ENCODE peak calls at places on chromosomes 11 and 22, in four cellular contexts. H is HepG2, S is GM12878, U is K562. I is an unnamed sample.

GRCh38 chr11:9780929-9781328 is 117.1 kb downstream of the SWAP70 start:
- DNase-seq in S (no peak), U (no peak), H (no peak), I (no peak)

GRCh38 chr11:34149786-34150185 is 44.4 kb downstream of the NAT10 start:
- DNase-seq in H (no peak), U (peak; percentile 52), S (no peak), I (peak; percentile 79)

GRCh38 chr11:66318576-66318970 is 1.7 kb upstream of the CD248 start:
- DNase-seq in S (no peak), H (no peak), U (no peak), I (no peak)

GRCh38 chr22:39353346-39353745 is 3.6 kb downstream of the SYNGR1 start:
- DNase-seq in U (no peak), S (no peak), H (no peak), I (no peak)

GRCh38 chr22:19057999-19058491 is 64.2 kb downstream of the DGCR2 start:
- DNase-seq in S (no peak), H (no peak), U (no peak), I (no peak)

GRCh38 chr22:20316844-20317401 is 2.9 kb downstream of the DGCR6L start:
- DNase-seq in H (no peak), U (no peak), S (no peak), I (no peak)

GRCh38 chr11:121426476-121427454 is 25.3 kb upstream of the SORL1 start:
- DNase-seq in H (no peak), S (no peak), U (peak; percentile 42), I (peak; percentile 87)

GRCh38 chr11:14422052-14422813 is 63.2 kb upstream of the RRAS2 start:
- DNase-seq in U (peak; percentile 69), H (peak; percentile 82), S (no peak), I (peak; percentile 69)

GRCh38 chr11:15927866-15928217 is 428.5 kb downstream of the SOX6 start:
- DNase-seq in U (no peak), H (no peak), S (no peak), I (no peak)

GRCh38 chr11:29432719-29433325 is 584.0 kb downstream of the KCNA4 start:
- DNase-seq in H (peak; percentile 2), S (no peak), U (peak; percentile 5), I (peak; percentile 14)

GRCh38 chr11:28763876-28764275 is 655.7 kb downstream of the METTL15 start:
- DNase-seq in H (no peak), U (no peak), S (no peak), I (no peak)

GRCh38 chr11:955154-956049 is 29.7 kb downstream of the AP2A2 start:
- DNase-seq in S (no peak), U (no peak), H (no peak), I (peak; percentile 58)

GRCh38 chr11:82523141-82523540 is 210.5 kb downstream of the FAM181B start:
- DNase-seq in H (no peak), U (no peak), S (no peak), I (no peak)

GRCh38 chr11:125091247-125091876 is 20.1 kb downstream of the TMEM218 start:
- DNase-seq in U (peak; percentile 72), H (peak; percentile 47), S (no peak), I (peak; percentile 90)

GRCh38 chr11:83156150-83156995 is 558 bp upstream of the PCF11 start:
- DNase-seq in H (peak; percentile 100), U (peak; percentile 97), S (peak; percentile 100), I (peak; percentile 93)

GRCh38 chr11:27673979-27674663 is 26.1 kb downstream of the BDNF start:
- DNase-seq in H (no peak), S (no peak), U (no peak), I (peak; percentile 45)

GRCh38 chr11:27678242-27678641 is 22.0 kb downstream of the BDNF start:
- DNase-seq in S (no peak), U (no peak), H (no peak), I (no peak)

GRCh38 chr11:27677108-27677507 is 23.1 kb downstream of the BDNF start:
- DNase-seq in H (no peak), U (no peak), S (no peak), I (no peak)

GRCh38 chr11:27672836-27673464 is 27.3 kb downstream of the BDNF start:
- DNase-seq in U (no peak), H (no peak), S (no peak), I (no peak)
- TF ChIP-seq NFIC in U (no peak), H (no peak), S (no peak), I (no peak)

GRCh38 chr11:35275808-35276170 is 136.8 kb downstream of the CD44 start:
- DNase-seq in S (no peak), H (no peak), U (no peak), I (no peak)

GRCh38 chr11:35274909-35275807 is 136.2 kb downstream of the CD44 start:
- DNase-seq in H (peak; percentile 3), U (no peak), S (no peak), I (no peak)

GRCh38 chr11:35271031-35271430 is 132.1 kb downstream of the CD44 start:
- DNase-seq in U (no peak), H (no peak), S (no peak), I (no peak)

GRCh38 chr11:35270342-35270741 is 131.4 kb downstream of the CD44 start:
- DNase-seq in U (no peak), S (no peak), H (no peak), I (no peak)

GRCh38 chr11:35272391-35272821 is 133.4 kb downstream of the CD44 start:
- DNase-seq in U (no peak), S (peak; percentile 95), H (no peak), I (no peak)
- TF ChIP-seq TAF1 in U (no peak), S (no peak), H (no peak), I (no peak)

DNA sequence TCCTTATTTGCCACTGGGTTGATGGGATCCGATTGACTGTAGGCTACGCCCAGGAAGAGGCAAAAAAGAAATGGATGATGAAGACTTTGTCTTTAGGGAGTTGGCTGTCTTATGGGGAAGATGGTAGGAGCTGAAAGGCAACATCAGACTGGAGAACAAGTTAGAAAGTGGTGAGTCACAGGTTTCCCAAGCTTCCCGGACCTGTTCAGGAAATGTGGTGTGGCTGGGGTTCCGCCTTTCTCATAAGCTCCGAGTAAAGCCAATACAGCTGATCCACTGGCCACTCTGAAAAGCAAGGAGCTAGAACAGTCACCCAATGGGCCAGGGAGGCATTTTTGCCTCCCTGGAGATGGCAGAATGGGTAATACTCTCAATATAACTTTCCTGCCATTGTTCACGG is 194.5 kb downstream of the SNX19 start:
- DNase-seq in H (no peak), U (no peak), S (no peak), I (no peak)
- TF ChIP-seq NFIC in H (no peak), U (no peak), S (no peak), I (no peak)

GRCh38 chr11:116500002-116500832 is 272.6 kb downstream of the BUD13 start:
- DNase-seq in S (no peak), H (no peak), U (no peak), I (peak; percentile 84)

GRCh38 chr11:116498161-116498560 is 274.6 kb downstream of the BUD13 start:
- DNase-seq in S (no peak), H (no peak), U (no peak), I (no peak)

GRCh38 chr11:116501728-116502127 is 271.1 kb downstream of the BUD13 start:
- DNase-seq in S (no peak), H (no peak), U (no peak), I (no peak)

GRCh38 chr11:116500833-116501622 is 271.8 kb downstream of the BUD13 start:
- DNase-seq in U (no peak), H (no peak), S (no peak), I (peak; percentile 88)

DNA sequence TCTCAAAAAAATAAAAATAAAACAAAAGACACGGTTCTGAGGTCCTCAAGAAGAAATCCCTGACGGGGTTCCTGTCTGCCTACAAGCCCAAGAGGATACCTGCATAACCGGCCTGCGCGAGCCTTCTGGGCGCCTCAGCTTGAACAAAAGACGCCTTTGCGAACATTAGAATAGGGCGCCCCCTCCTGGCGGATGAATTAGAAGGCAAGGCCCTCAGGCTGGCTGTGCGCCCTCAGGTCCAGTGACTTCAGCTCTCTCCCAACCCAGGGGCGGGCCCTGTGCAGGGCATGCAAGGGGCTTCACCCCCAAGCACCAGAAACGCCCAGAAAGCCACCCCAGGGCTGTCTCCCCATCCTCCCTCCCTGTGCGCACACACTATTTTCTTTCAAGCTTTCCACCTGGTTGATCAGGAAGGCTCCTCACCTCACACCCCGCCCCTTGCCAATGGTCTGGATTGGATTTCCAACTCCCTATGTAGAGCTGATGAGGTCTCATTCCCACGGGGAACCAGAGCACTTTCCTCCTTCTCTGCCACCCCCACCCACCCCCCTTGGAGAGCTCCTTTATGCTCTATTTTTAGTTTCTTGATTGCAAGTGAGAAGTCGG is 273.3 kb downstream of the BUD13 start:
- DNase-seq in S (no peak), U (peak; percentile 72), H (peak; percentile 78), I (peak; percentile 67)
- TF ChIP-seq TAF1 in S (no peak), U (no peak), H (no peak), I (no peak)

GRCh38 chr11:8033791-8034585 is 46.9 kb downstream of the EIF3F start:
- DNase-seq in S (no peak), U (no peak), H (no peak), I (no peak)
- TF ChIP-seq NFIC in S (no peak), U (no peak), H (no peak), I (no peak)

DNA sequence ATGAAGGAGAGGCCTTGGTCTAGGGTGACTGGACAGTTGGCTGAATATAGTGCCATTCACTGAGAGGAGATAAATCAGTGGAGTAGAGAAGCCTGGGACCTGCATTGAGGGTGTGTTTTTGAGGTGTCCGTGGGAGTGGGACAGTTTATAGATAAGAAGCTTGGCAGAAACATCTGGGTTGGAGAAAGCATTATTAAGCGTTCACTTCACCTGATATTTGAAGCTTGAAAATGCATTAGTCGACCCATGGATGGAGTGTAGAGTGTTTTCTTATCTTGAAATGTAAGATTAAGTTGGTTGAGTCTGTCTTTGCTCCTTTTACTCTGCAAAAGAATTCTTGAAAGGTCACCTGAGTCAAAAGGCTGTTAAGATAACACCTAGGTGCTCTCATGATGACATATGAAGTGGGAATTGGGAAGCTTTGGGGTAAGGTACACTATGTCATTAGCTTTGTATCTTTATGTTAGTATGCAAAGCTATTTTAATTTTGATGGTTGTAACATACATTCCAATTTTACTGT is 160.7 kb downstream of the ARHGAP42 start:
- DNase-seq in S (no peak), H (no peak), U (no peak), I (no peak)
- TF ChIP-seq TAF1 in S (no peak), H (no peak), U (no peak), I (no peak)

I was measured in SK-N-SH.